ENCODE peak calls at places on chromosomes 7 and 10, in nine cellular contexts. P, G, Z, N, B, D, A, E and Q are unnamed samples.

GRCh38 chr10:60810437-60811182 is 32.3 kb downstream of the CDK1 start:
- DNase-seq in Z (peak; percentile 21), D (no peak), A (no peak), N (peak; percentile 60), E (peak; percentile 9), G (no peak), B (no peak), P (peak; percentile 38), Q (no peak)

GRCh38 chr10:106722524-106722923 is 442.0 kb downstream of the SORCS1 start:
- DNase-seq in D (no peak), A (no peak), E (no peak), N (no peak), P (no peak), Z (no peak), G (no peak), B (no peak), Q (no peak)

GRCh38 chr10:10831085-10831484 is 186.6 kb upstream of the CELF2 start:
- DNase-seq in G (no peak), N (peak; percentile 91), E (no peak), P (no peak), B (peak; percentile 25), D (no peak), A (no peak), Z (peak; percentile 11), Q (no peak)

GRCh38 chr7:100680589-100681271 is 7.2 kb downstream of the GNB2 start:
- DNase-seq in Z (no peak), N (no peak), G (no peak), D (no peak), P (no peak), A (peak; percentile 22), B (no peak), E (no peak), Q (no peak)

GRCh38 chr7:43535031-43535451 is 47.9 kb upstream of the STK17A start:
- DNase-seq in N (no peak), P (no peak), G (no peak), A (no peak), Z (no peak), D (no peak), B (peak; percentile 73), E (no peak), Q (no peak)

GRCh38 chr7:120916116-120916515 is 34.5 kb upstream of the ING3 start:
- DNase-seq in B (no peak), E (no peak), P (no peak), D (no peak), N (no peak), G (no peak), Z (no peak), A (no peak), Q (no peak)

GRCh38 chr10:59310324-59310914 is 51.9 kb downstream of the FAM13C start:
- DNase-seq in D (peak; percentile 41), G (no peak), N (no peak), Z (no peak), E (no peak), P (no peak), A (no peak), B (no peak), Q (no peak)

GRCh38 chr10:110918633-110919348 is at the start of gene BBIP1:
- DNase-seq in Z (no peak), B (peak; percentile 98), D (no peak), N (peak; percentile 100), A (no peak), P (no peak), E (peak; percentile 99), G (no peak), Q (no peak)

GRCh38 chr10:66467042-66467441 is 458.8 kb upstream of the LRRTM3 start:
- DNase-seq in N (no peak), P (no peak), E (no peak), Z (no peak), D (no peak), A (no peak), B (no peak), G (no peak), Q (no peak)

GRCh38 chr7:154684651-154685563 is 318.0 kb downstream of the PAXIP1 start:
- DNase-seq in B (no peak), P (no peak), N (no peak), D (no peak), G (no peak), A (no peak), Z (no peak), E (no peak), Q (peak; percentile 72)

GRCh38 chr10:84004206-84004605 is 135.1 kb upstream of the GHITM start:
- DNase-seq in E (no peak), B (no peak), A (no peak), D (no peak), P (no peak), N (no peak), G (no peak), Z (no peak), Q (no peak)

GRCh38 chr10:107474650-107475049 is 310.1 kb upstream of the SORCS1 start:
- DNase-seq in E (no peak), P (no peak), Z (no peak), B (no peak), D (no peak), G (no peak), A (no peak), N (no peak), Q (no peak)

GRCh38 chr10:96618648-96619047 is 31.8 kb upstream of the TM9SF3 start:
- DNase-seq in P (peak; percentile 52), B (peak; percentile 10), D (peak; percentile 88), E (no peak), N (no peak), Z (peak; percentile 90), A (no peak), G (no peak), Q (peak; percentile 87)

GRCh38 chr10:128571745-128572144 is 445.5 kb upstream of the MKI67 start:
- DNase-seq in A (no peak), D (no peak), Z (no peak), B (no peak), G (no peak), E (no peak), N (no peak), P (no peak), Q (no peak)

GRCh38 chr10:1299041-1299726 is 243.0 kb downstream of the WDR37 start:
- DNase-seq in D (no peak), P (no peak), B (no peak), N (no peak), Z (no peak), A (no peak), G (no peak), E (no peak), Q (peak; percentile 9)

GRCh38 chr7:2824678-2825461 is 19.2 kb downstream of the GNA12 start:
- DNase-seq in Z (no peak), E (no peak), B (no peak), P (no peak), D (no peak), N (peak; percentile 37), A (no peak), G (peak; percentile 63), Q (peak; percentile 28)

GRCh38 chr10:133515471-133515870 is 11.7 kb upstream of the CYP2E1 start:
- DNase-seq in P (no peak), G (no peak), A (no peak), D (no peak), Z (no peak), B (no peak), E (no peak), N (no peak), Q (no peak)

GRCh38 chr7:129401228-129401967 is 32.8 kb upstream of the STRIP2 start:
- DNase-seq in N (no peak), A (no peak), E (peak; percentile 24), G (no peak), Z (no peak), P (no peak), D (no peak), B (no peak), Q (no peak)

GRCh38 chr7:152025937-152026890 is 740 bp downstream of the GALNT11 start:
- DNase-seq in G (no peak), B (no peak), Z (no peak), A (no peak), D (no peak), N (no peak), P (no peak), E (no peak), Q (no peak)

GRCh38 chr7:107856806-107857540 is 34.0 kb upstream of the DLD start:
- DNase-seq in E (no peak), D (no peak), N (no peak), B (no peak), G (peak; percentile 26), A (no peak), Z (no peak), P (no peak), Q (no peak)

GRCh38 chr7:23597064-23597907 is at the start of gene CCDC126:
- DNase-seq in P (peak; percentile 93), D (peak; percentile 93), A (peak; percentile 95), N (peak; percentile 87), E (peak; percentile 90), Z (peak; percentile 91), G (peak; percentile 88), B (peak; percentile 87), Q (peak; percentile 96)
- TF ChIP-seq POLR2A in P (peak; percentile 53), D (peak; percentile 93), A (peak; percentile 79), N (peak; percentile 59), E (peak; percentile 45), Z (peak; percentile 27), G (no peak), B (peak; percentile 77), Q (peak; percentile 25)

DNA sequence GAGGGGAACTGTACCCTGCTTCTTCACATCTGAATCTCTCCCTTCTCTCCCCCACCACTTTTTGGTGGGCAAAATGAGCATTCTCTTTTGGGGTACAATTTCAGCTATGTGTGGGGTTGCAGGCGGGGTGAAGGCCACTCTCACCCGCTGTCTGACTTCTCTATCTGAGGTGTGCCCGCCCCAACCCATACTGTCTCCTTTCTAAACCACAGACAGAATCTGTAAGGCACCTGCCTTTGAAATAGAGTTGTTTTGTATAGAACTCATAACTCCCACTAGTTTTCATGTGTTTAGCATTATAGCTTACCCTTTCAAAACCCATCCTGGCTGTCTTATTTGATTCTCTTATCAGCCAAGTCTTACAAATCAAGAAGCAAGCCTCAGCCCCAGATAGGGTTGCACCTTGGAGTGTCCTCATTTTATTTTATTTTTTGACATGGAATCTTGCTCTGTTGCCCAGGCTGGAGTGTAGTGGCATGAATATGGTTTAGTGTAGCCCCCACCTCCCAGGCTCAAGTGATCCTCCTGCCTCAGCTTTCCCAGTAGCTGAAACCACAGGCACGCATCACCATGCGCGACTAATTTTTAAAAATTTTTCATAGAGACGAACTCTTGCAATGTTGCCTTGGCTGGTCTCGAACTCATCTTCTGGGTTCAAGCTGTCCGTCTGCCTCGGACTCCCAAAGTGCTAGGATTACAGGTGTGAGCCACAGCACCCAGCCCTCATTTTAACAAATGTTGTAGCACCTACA is 11.9 kb downstream of the TSPAN14 start:
- DNase-seq in D (no peak), P (no peak), E (no peak), Z (no peak), G (peak; percentile 76), B (no peak), A (no peak), N (no peak), Q (no peak)
- H3K4me3 ChIP-seq in D (no peak overlapping the region), P (no peak overlapping the region), E (no peak overlapping the region), Z (no peak overlapping the region), G (no peak overlapping the region), B (no peak overlapping the region), A (no peak overlapping the region), N (no peak overlapping the region), Q (no peak overlapping the region)

GRCh38 chr7:99499713-99500636 is at the start of gene ZNF394:
- DNase-seq in A (peak; percentile 93), D (peak; percentile 90), Z (peak; percentile 93), E (peak; percentile 95), N (peak; percentile 93), P (peak; percentile 92), B (peak; percentile 86), G (peak; percentile 94), Q (peak; percentile 97)
- TF ChIP-seq POLR2A in A (peak; percentile 62), D (peak; percentile 67), Z (peak; percentile 8), E (peak; percentile 55), N (peak; percentile 95), P (peak; percentile 57), B (peak; percentile 72), G (peak; percentile 73), Q (no peak)

GRCh38 chr10:92691042-92691590 is 1.4 kb downstream of the HHEX start:
- DNase-seq in E (no peak), A (peak; percentile 56), B (no peak), P (peak; percentile 67), G (peak; percentile 28), N (no peak), D (no peak), Z (peak; percentile 43), Q (peak; percentile 16)
- H3K4me3 ChIP-seq in E (peak overlapping the region; percentile 97), A (peak overlapping the region; percentile 88), B (no peak overlapping the region), P (peak overlapping the region; percentile 37), G (peak overlapping the region; percentile 86), N (peak overlapping the region; percentile 95), D (peak overlapping the region; percentile 99), Z (no peak overlapping the region), Q (peak overlapping the region; percentile 65)